ENCODE peak calls at places on chromosome 10, in nine cellular contexts. D, J, L, I, W, T, M, Z and N are unnamed samples.

GRCh38 chr10:71980181-71981023 is 16.2 kb downstream of the CHST3 start:
- DNase-seq in D (no peak), L (no peak), I (no peak), M (peak), W (no peak), Z (no peak), T (no peak), J (no peak), N (no peak)

GRCh38 chr10:59872892-59873463 is 33.4 kb downstream of the CCDC6 start:
- DNase-seq in L (no peak), J (peak), T (peak), W (no peak), M (peak), I (no peak), Z (no peak), D (no peak), N (peak)

GRCh38 chr10:72337039-72337629 is 17.6 kb downstream of the DNAJB12 start:
- DNase-seq in D (peak), Z (peak), I (peak), L (peak), T (peak), W (peak), J (peak), M (peak), N (peak)

GRCh38 chr10:30918651-30919050 is 113.0 kb downstream of the ZNF438 start:
- DNase-seq in I (no peak), T (no peak), M (no peak), L (no peak), D (no peak), Z (no peak), W (no peak), J (no peak), N (no peak)

GRCh38 chr10:43861966-43862751 is 213.5 kb upstream of the ZNF32 start:
- DNase-seq in W (no peak), Z (peak), L (no peak), I (no peak), J (peak), D (no peak), T (no peak), M (peak), N (no peak)

GRCh38 chr10:114719311-114719710 is 61.2 kb upstream of the ABLIM1 start:
- DNase-seq in J (no peak), L (no peak), M (no peak), Z (no peak), I (no peak), D (no peak), T (no peak), W (no peak), N (no peak)

GRCh38 chr10:12350167-12350872 is 973 bp downstream of the CAMK1D start:
- DNase-seq in D (peak), M (peak), L (peak), W (peak), T (peak), J (peak), I (peak), Z (peak), N (peak)

GRCh38 chr10:32104622-32105509 is 48.6 kb upstream of the KIF5B start:
- DNase-seq in D (no peak), I (no peak), L (no peak), J (peak), T (no peak), M (peak), Z (no peak), W (no peak), N (no peak)

GRCh38 chr10:72315611-72316385 is 38.9 kb downstream of the DNAJB12 start:
- DNase-seq in Z (no peak), M (peak), J (no peak), L (no peak), T (peak), I (no peak), D (no peak), W (peak), N (peak)

GRCh38 chr10:119333146-119333792 is 125.9 kb downstream of the GRK5 start:
- DNase-seq in L (no peak), J (peak), I (peak), Z (peak), M (peak), W (no peak), D (no peak), T (no peak), N (no peak)

GRCh38 chr10:516766-517165 is 172.7 kb downstream of the DIP2C start:
- DNase-seq in M (no peak), L (no peak), D (no peak), Z (no peak), T (no peak), I (no peak), W (peak), J (no peak), N (no peak)

GRCh38 chr10:3749597-3750351 is 35.2 kb downstream of the KLF6 start:
- DNase-seq in I (no peak), Z (no peak), J (peak), D (peak), T (peak), M (peak), W (no peak), L (no peak), N (peak)

GRCh38 chr10:89916481-89916880 is 215.1 kb downstream of the KIF20B start:
- DNase-seq in I (no peak), J (no peak), M (peak), D (no peak), L (no peak), T (no peak), Z (no peak), W (no peak), N (no peak)

DNA sequence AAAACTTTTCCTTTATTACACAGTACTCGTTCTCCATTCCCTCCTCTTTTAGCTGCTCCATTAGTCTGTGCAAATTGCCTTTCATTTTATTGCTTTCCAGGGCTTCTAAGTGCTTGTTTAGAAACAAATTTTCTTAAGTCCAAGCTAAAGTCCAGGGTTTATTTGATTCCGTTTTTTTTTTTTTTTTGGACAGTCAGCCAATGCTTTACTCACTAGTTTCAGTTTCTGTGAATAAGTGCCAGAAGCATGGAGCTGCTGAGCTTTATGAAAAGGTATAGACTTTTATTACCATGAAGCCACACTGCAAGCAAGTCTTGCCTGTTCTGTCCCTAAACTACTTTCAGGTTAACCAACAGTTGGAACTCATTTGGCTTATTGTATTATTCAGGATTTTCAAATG is 455.0 kb downstream of the GFRA1 start:
- DNase-seq in D (no peak), M (peak), Z (no peak), I (no peak), J (no peak), W (no peak), T (no peak), L (no peak), N (no peak)
- TF ChIP-seq CTCF in D (no peak), M (no peak), Z (no peak), I (no peak), J (no peak), W (no peak), T (no peak), L (no peak), N (no peak)

DNA sequence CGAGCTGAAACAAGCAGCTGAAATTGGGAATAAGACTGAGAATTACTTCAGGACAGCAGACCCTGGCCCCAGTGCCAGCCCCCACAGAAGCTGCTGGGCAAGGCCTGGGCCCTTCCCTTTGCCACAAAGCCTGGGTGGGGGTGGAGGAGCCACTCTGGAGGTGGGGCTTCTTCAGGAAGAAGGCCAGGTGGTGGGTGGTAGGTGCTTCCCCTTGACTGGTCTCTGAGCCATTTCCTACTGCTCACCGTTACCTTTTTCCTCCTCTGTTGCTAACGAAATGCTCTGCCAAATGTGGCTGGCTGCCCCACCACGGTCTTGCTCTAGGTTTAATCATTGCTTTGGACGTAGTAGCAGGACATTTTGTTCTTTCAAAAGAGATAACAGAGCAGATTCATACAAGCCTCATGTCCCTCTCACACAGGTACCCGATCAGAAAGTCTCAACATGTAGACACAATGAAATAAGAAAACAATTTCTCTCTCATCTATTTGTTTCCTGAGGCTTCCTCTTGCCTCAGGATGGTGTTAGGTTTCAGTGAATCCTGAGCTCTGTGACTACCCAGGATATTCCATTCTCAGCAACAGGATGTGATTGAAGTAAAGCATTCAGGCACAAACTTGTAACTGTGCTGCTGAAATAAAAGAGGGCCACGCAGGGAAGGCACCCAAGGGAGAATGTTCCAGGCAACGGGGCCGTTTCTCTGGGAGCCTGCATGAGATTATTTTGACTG is 66.5 kb downstream of the WDR11 start:
- DNase-seq in Z (no peak), W (no peak), T (no peak), I (no peak), L (no peak), D (no peak), M (no peak), J (no peak), N (no peak)
- H3K4me3 ChIP-seq in Z (no peak), W (no peak), T (no peak), I (no peak), L (no peak), D (no peak), M (no peak), J (no peak), N (no peak)

GRCh38 chr10:110918633-110919348 is at the start of gene BBIP1:
- DNase-seq in Z (peak), L (peak), I (no peak), D (peak), J (peak), T (peak), M (peak), W (no peak), N (no peak)

GRCh38 chr10:110916554-110917346 is 2.2 kb downstream of the BBIP1 start:
- DNase-seq in Z (no peak), I (no peak), L (no peak), W (no peak), T (no peak), D (no peak), M (peak), J (peak), N (no peak)

GRCh38 chr10:110919971-110920881 is 822 bp downstream of the SHOC2 start:
- DNase-seq in I (peak), J (peak), Z (peak), T (no peak), M (peak), D (peak), W (peak), L (peak), N (peak)

GRCh38 chr10:110918269-110918632 is 729 bp downstream of the BBIP1 start:
- DNase-seq in I (peak), J (peak), L (no peak), T (no peak), D (no peak), W (peak), Z (no peak), M (peak), N (peak)

GRCh38 chr10:110919349-110919931 is at the start of gene SHOC2:
- DNase-seq in Z (peak), J (no peak), I (peak), L (peak), M (no peak), D (peak), T (peak), W (peak), N (peak)
- TF ChIP-seq CTCF in Z (peak), J (peak), I (no peak), L (no peak), M (peak), D (peak), T (peak), W (peak), N (no peak)

GRCh38 chr10:45410807-45411606 is 37.0 kb downstream of the ALOX5 start:
- DNase-seq in J (no peak), D (no peak), Z (no peak), L (no peak), T (no peak), W (no peak), M (peak), I (no peak), N (no peak)
- H3K4me3 ChIP-seq in J (no peak), D (no peak), Z (no peak), L (no peak), T (no peak), W (no peak), M (no peak), I (no peak), N (no peak)

GRCh38 chr10:124685251-124685650 is 58.9 kb downstream of the FAM53B start:
- DNase-seq in L (no peak), W (peak), D (peak), I (no peak), M (peak), T (peak), Z (peak), J (no peak), N (no peak)
- TF ChIP-seq CTCF in L (no peak), W (no peak), D (no peak), I (no peak), M (no peak), T (no peak), Z (peak), J (no peak), N (no peak)

DNA sequence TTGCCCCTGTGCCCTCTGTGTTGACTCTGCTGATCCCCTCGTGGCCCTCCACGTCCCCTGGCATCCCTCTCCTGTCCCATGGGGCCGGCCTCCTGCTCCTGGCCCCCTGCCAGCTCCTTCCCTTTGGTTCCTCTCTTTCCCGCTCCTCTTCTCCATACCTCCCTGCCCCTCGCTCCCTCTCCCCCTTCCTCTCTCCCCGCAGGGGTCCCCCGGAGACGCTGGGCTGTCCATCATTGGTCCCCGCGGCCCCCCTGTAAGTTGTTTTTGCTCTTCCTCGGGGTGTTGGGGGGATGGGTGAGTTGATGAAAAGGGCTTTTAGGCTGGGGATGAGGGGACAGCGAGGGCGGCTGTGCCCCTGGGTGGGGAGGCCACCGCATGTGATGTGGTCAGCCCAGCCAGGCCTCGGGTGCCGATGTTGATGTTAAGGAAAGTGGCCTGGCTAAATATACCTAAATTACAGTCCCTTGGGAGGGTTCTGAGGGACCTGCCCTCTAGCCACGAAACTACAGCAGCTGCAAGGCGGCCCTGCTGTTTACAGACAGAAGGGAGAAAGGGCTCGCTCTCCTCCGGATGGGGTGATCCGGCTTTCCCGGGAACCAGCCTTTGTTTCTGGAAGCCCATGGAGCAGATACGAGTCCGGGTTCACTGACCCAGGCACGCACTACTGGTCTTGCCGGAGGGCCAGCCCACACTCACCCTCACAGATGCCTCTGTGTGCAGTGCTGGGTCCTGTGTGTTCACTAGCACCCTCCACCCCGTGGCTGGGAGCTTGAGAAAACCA is 78.8 kb downstream of the COL13A1 start:
- DNase-seq in I (no peak), M (no peak), Z (no peak), J (no peak), T (no peak), D (no peak), L (no peak), W (no peak), N (no peak)
- H3K4me3 ChIP-seq in I (no peak), M (no peak), Z (no peak), J (no peak), T (no peak), D (no peak), L (no peak), W (no peak), N (no peak)

GRCh38 chr10:93413252-93413689 is 68.9 kb downstream of the MYOF start:
- DNase-seq in D (no peak), L (no peak), Z (no peak), I (peak), J (no peak), W (no peak), T (no peak), M (no peak), N (no peak)

GRCh38 chr10:93416824-93417223 is 65.3 kb downstream of the MYOF start:
- DNase-seq in M (no peak), D (no peak), I (no peak), W (no peak), T (no peak), Z (no peak), J (no peak), L (no peak), N (no peak)

GRCh38 chr10:93417264-93417663 is 64.9 kb downstream of the MYOF start:
- DNase-seq in L (no peak), D (peak), M (no peak), J (no peak), W (no peak), I (no peak), Z (no peak), T (no peak), N (no peak)

GRCh38 chr10:93417886-93418285 is 64.2 kb downstream of the MYOF start:
- DNase-seq in M (no peak), T (no peak), D (no peak), J (no peak), W (no peak), L (no peak), I (no peak), Z (no peak), N (no peak)

DNA sequence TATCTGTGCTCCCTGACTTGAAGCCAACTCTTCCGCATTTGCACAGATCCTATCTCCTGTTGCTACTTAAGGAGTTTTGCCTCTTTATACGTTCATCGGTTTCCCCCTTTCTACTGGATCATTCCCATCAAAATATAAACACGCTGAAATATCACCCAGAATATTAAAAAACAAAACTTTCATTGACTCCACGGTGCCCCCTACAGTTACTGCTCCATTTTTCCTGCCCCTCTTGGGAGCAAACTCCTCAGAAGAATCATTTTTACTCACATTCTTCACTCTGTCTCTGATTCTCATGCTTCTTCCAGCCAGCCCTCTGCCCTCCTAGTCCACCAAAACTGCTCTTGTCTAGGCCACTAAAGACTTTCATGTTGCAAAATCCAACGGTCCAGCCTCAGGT is 66.4 kb downstream of the MYOF start:
- DNase-seq in W (no peak), I (no peak), Z (no peak), D (no peak), M (no peak), J (no peak), L (no peak), T (no peak), N (no peak)
- TF ChIP-seq CTCF in W (no peak), I (no peak), Z (peak), D (no peak), M (no peak), J (peak), L (no peak), T (no peak), N (no peak)